ENCODE peak calls at places on chromosomes 5 and 9, in seven cellular contexts. Y is pancreas, M is GM23338, B is HFF-Myc, T is breast epithelium, W is AG10803, V is A549. Q is an unnamed sample.

GRCh38 chr9:98908897-98909634 is 34.6 kb upstream of the COL15A1 start:
- DNase-seq in Y (no peak), V (no peak), M (no peak), T (no peak), B (no peak), W (peak), Q (no peak)

GRCh38 chr5:147391781-147392180 is 118.1 kb downstream of the DPYSL3 start:
- DNase-seq in V (peak), B (peak), M (peak), Y (no peak), W (peak), T (no peak), Q (no peak)

GRCh38 chr9:79807966-79808365 is 236.2 kb downstream of the TLE4 start:
- DNase-seq in V (no peak), T (no peak), M (no peak), W (peak), B (no peak), Y (no peak), Q (no peak)

GRCh38 chr5:174295736-174296481 is 250.4 kb downstream of the NSG2 start:
- DNase-seq in W (no peak), Y (no peak), M (no peak), T (no peak), B (no peak), V (no peak), Q (no peak)

GRCh38 chr9:89807101-89807395 is 202.2 kb downstream of the GADD45G start:
- DNase-seq in B (no peak), V (no peak), M (no peak), T (no peak), Y (no peak), W (no peak), Q (no peak)

GRCh38 chr5:60700347-60700815 is 415 bp upstream of the DEPDC1B start:
- DNase-seq in B (no peak), M (no peak), W (peak), Y (peak), T (no peak), V (no peak), Q (no peak)

GRCh38 chr5:180259260-180259611 is 32.6 kb downstream of the MAPK9 start:
- DNase-seq in M (peak), W (no peak), B (no peak), T (no peak), V (no peak), Y (no peak), Q (no peak)

GRCh38 chr5:124872615-124873014 is 126.2 kb upstream of the ZNF608 start:
- DNase-seq in W (no peak), B (no peak), Y (no peak), V (no peak), T (no peak), M (no peak), Q (no peak)

GRCh38 chr5:102722930-102723329 is 32.2 kb upstream of the PAM start:
- DNase-seq in Y (no peak), V (no peak), W (peak), T (no peak), B (no peak), M (no peak), Q (no peak)

GRCh38 chr5:111755942-111756353 is 1.0 kb downstream of the NREP start:
- DNase-seq in M (peak), T (no peak), V (no peak), Y (no peak), B (no peak), W (peak), Q (no peak)

GRCh38 chr5:68259696-68260095 is 44.1 kb downstream of the PIK3R1 start:
- DNase-seq in M (no peak), T (no peak), V (no peak), Y (no peak), B (no peak), W (no peak), Q (no peak)

GRCh38 chr5:145800181-145800580 is 35.0 kb downstream of the PRELID2 start:
- DNase-seq in Y (no peak), V (no peak), M (no peak), W (no peak), B (no peak), T (no peak), Q (no peak)

GRCh38 chr5:39015743-39016586 is 58.2 kb downstream of the RICTOR start:
- DNase-seq in M (no peak), V (no peak), W (peak), T (no peak), Y (no peak), B (peak), Q (no peak)

GRCh38 chr5:135488727-135489465 is 36.7 kb upstream of the TIFAB start:
- DNase-seq in W (peak), V (peak), Y (no peak), T (no peak), M (peak), B (peak), Q (no peak)

GRCh38 chr5:179825655-179826182 is 5.0 kb downstream of the SQSTM1 start:
- DNase-seq in W (no peak), Y (no peak), B (no peak), V (peak), M (no peak), T (no peak), Q (no peak)

GRCh38 chr5:33423018-33423630 is 17.6 kb upstream of the TARS1 start:
- DNase-seq in T (no peak), Y (no peak), B (no peak), V (no peak), W (peak), M (peak), Q (no peak)
- TF ChIP-seq CTCF in T (peak), Y (no peak), B (peak), V (peak), W (peak), M (peak), Q (no peak)

GRCh38 chr5:177483042-177483441 is 9.6 kb upstream of the DBN1 start:
- DNase-seq in V (no peak), T (no peak), W (no peak), M (no peak), B (no peak), Y (no peak), Q (no peak)
- H3K4me3 ChIP-seq in V (no peak), T (no peak), W (no peak), M (no peak), B (no peak), Y (no peak), Q (no peak)

GRCh38 chr5:141757402-141757801 is 75.4 kb upstream of the ARAP3 start:
- DNase-seq in B (no peak), T (no peak), M (peak), Y (no peak), V (peak), W (peak), Q (no peak)
- TF ChIP-seq CTCF in B (peak), T (peak), M (peak), Y (no peak), V (peak), W (peak), Q (no peak)

DNA sequence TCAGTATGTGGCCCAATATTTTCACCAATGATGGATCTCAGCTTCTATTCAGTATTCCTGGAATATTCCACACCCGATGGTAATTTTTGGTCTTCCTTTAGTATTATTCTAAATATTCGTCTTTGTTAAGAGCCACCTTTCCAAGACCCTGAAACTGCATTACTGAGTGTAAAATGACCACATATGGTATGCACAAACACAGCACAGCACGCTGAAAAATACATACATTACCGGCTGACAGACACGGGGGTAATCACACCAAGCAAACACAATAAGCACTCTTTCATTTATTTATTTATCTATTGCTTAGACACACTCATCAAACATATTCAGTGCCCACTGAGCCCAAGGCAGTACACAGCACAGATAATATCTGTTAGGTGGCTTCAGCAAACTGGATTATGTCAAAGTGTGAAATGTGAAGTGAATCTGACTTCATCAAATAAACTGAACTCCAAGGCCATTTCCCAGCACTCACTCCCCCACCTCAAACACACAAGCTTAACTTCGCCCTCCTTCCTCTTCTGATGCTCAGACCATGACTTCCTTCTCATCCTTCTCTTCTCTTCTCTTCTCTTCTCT is 1637.8 kb upstream of the C9orf72 start:
- DNase-seq in M (no peak), W (no peak), B (no peak), V (no peak), T (no peak), Y (no peak), Q (no peak)
- H3K4me3 ChIP-seq in M (peak), W (no peak), B (no peak), V (no peak), T (no peak), Y (no peak), Q (no peak)

GRCh38 chr9:133506653-133507038 is 18.1 kb downstream of the MYMK start:
- DNase-seq in Y (no peak), T (no peak), M (no peak), V (no peak), B (peak), W (peak), Q (no peak)
- TF ChIP-seq CTCF in Y (no peak), T (no peak), M (no peak), V (no peak), B (no peak), W (peak), Q (no peak)

GRCh38 chr9:127972316-127972871 is 8.4 kb downstream of the EEIG1 start:
- DNase-seq in V (no peak), Y (no peak), W (no peak), M (no peak), B (no peak), T (no peak), Q (no peak)
- H3K4me3 ChIP-seq in V (no peak), Y (no peak), W (no peak), M (no peak), B (no peak), T (no peak), Q (peak)

DNA sequence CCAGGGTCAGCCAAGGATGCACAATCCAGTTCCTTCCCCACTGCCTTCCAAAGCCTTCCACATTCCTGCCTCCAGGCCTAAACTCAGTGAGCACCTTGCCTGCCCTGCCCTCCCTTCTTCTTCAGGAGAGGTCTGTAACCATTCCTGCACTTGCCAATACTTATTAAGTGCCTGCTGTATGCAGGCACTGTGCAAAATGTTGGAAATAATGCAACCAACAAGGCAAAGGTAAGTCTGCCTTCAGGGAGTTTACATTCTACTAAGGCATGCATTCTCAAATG is 4.2 kb upstream of the TCOF1 start:
- DNase-seq in B (no peak), Y (no peak), M (no peak), V (no peak), W (no peak), T (no peak), Q (no peak)
- TF ChIP-seq CTCF in B (peak), Y (no peak), M (no peak), V (no peak), W (peak), T (no peak), Q (no peak)

DNA sequence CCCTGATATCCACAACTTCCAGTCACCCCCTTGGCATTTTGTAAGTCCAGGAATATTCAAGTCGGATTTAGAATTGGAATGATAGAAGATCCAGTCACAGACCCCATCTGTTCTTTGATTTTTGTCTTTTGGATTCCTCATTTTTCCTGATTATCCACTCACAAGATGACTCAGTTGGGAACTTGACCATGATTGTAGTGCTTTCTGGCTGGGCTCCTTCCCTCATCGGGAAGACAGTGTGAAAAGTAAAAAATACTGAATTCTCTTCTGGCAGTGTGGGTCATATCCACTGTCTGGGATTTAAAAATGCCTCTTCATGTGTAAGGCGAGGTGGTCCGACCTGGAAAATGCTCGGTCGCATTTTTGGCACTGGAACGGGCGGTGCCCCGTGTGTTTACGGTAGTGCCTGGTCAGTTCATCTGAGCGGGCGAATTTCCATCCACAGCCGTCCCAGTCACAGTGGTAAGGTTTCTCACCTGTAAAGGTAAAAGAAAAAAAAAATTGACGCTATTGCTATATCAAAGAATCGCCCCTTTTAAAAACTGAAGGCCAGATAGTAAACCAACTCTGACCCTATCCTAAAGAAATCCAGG is 4.0 kb downstream of the KLF4 start:
- DNase-seq in M (no peak), V (no peak), Y (no peak), T (no peak), B (no peak), W (no peak), Q (peak)
- H3K4me3 ChIP-seq in M (no peak), V (no peak), Y (no peak), T (peak), B (peak), W (peak), Q (peak)

GRCh38 chr9:108534741-108535140 is 321.0 kb downstream of the ACTL7B start:
- DNase-seq in W (peak), B (peak), Y (no peak), M (no peak), V (no peak), T (no peak), Q (no peak)

GRCh38 chr9:108530141-108530540 is 325.6 kb downstream of the ACTL7B start:
- DNase-seq in T (no peak), W (no peak), V (no peak), M (no peak), B (no peak), Y (no peak), Q (no peak)

GRCh38 chr9:108536836-108537601 is 318.8 kb downstream of the ACTL7B start:
- DNase-seq in B (no peak), Y (no peak), V (no peak), M (no peak), W (peak), T (no peak), Q (no peak)

GRCh38 chr9:108537756-108538155 is 318.0 kb downstream of the ACTL7B start:
- DNase-seq in V (no peak), M (no peak), T (no peak), W (no peak), B (no peak), Y (no peak), Q (no peak)

DNA sequence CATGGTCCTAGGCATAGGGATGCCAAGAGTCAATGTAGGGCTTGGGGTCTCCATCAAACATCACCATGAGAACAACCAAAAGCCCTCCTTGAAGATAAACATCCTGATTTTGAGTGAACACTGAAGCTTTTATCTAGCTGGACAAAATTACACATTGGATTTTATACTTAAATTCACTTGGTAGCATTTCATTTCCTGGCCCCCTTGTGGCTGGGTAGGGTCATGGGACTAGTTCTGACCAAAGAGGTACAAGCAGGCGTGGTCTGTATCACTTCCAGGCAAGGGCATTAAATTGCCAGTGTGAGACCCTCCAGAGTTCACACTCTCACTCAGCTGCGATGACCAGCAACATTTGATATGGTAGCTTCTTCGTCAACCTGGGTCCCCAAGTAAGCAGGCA is 320.3 kb downstream of the ACTL7B start:
- DNase-seq in T (no peak), B (no peak), W (no peak), V (peak), M (peak), Y (no peak), Q (no peak)
- TF ChIP-seq CTCF in T (peak), B (peak), W (peak), V (peak), M (peak), Y (no peak), Q (peak)

GRCh38 chr5:123036391-123037103 is at the start of gene PPIC:
- DNase-seq in M (peak), Y (peak), V (peak), T (peak), W (peak), B (no peak), Q (peak)
- H3K4me3 ChIP-seq in M (peak), Y (peak), V (peak), T (peak), W (peak), B (peak), Q (peak)